ENCODE peak calls at places on chromosomes 3 and 15, in nine cellular contexts. One of them, this sample, is unnamed.

GRCh38 chr3:37546876-37547275 is 314.8 kb upstream of the CTDSPL start:
- DNase-seq in Peyer's patch: no peak
- DNase-seq in esophagus squamous epithelium: no peak
- DNase-seq in ovary: no peak
- DNase-seq in endothelial cell of umbilical vein: no peak
- DNase-seq in A549: peak; percentile 20
- DNase-seq in thyroid gland: no peak
- DNase-seq in heart left ventricle: peak; percentile 68
- DNase-seq in body of pancreas: no peak
- DNase-seq in this sample: no peak

GRCh38 chr3:141798455-141798854 is 35.2 kb downstream of the GRK7 start:
- DNase-seq in body of pancreas: peak; percentile 42
- DNase-seq in ovary: peak; percentile 71
- DNase-seq in Peyer's patch: no peak
- DNase-seq in endothelial cell of umbilical vein: no peak
- DNase-seq in esophagus squamous epithelium: no peak
- DNase-seq in heart left ventricle: no peak
- DNase-seq in thyroid gland: peak; percentile 43
- DNase-seq in A549: no peak
- DNase-seq in this sample: peak; percentile 70

GRCh38 chr3:47851888-47852603 is 49.1 kb downstream of the DHX30 start:
- DNase-seq in esophagus squamous epithelium: no peak
- DNase-seq in ovary: no peak
- DNase-seq in heart left ventricle: no peak
- DNase-seq in body of pancreas: no peak
- DNase-seq in Peyer's patch: no peak
- DNase-seq in endothelial cell of umbilical vein: no peak
- DNase-seq in thyroid gland: no peak
- DNase-seq in A549: no peak
- DNase-seq in this sample: no peak

GRCh38 chr3:58116161-58116955 is 94.4 kb downstream of the DNASE1L3 start:
- DNase-seq in heart left ventricle: no peak
- DNase-seq in body of pancreas: no peak
- DNase-seq in Peyer's patch: peak; percentile 78
- DNase-seq in A549: no peak
- DNase-seq in thyroid gland: peak; percentile 56
- DNase-seq in esophagus squamous epithelium: peak; percentile 27
- DNase-seq in endothelial cell of umbilical vein: peak; percentile 31
- DNase-seq in ovary: no peak
- DNase-seq in this sample: no peak

GRCh38 chr3:81585057-81585456 is 176.4 kb downstream of the GBE1 start:
- DNase-seq in ovary: no peak
- DNase-seq in heart left ventricle: no peak
- DNase-seq in body of pancreas: no peak
- DNase-seq in thyroid gland: no peak
- DNase-seq in Peyer's patch: no peak
- DNase-seq in A549: no peak
- DNase-seq in esophagus squamous epithelium: no peak
- DNase-seq in endothelial cell of umbilical vein: no peak
- DNase-seq in this sample: no peak

GRCh38 chr3:153287017-153287416 is 125.0 kb downstream of the RAP2B start:
- DNase-seq in esophagus squamous epithelium: no peak
- DNase-seq in heart left ventricle: no peak
- DNase-seq in A549: no peak
- DNase-seq in endothelial cell of umbilical vein: no peak
- DNase-seq in ovary: no peak
- DNase-seq in Peyer's patch: no peak
- DNase-seq in body of pancreas: no peak
- DNase-seq in thyroid gland: no peak
- DNase-seq in this sample: no peak

GRCh38 chr15:55694652-55695150 is 48.3 kb downstream of the PRTG start:
- DNase-seq in A549: peak; percentile 41
- DNase-seq in endothelial cell of umbilical vein: peak; percentile 28
- DNase-seq in esophagus squamous epithelium: no peak
- DNase-seq in ovary: no peak
- DNase-seq in body of pancreas: no peak
- DNase-seq in Peyer's patch: no peak
- DNase-seq in thyroid gland: no peak
- DNase-seq in heart left ventricle: no peak
- DNase-seq in this sample: no peak

GRCh38 chr3:128316456-128316855 is 150.2 kb downstream of the DNAJB8 start:
- DNase-seq in esophagus squamous epithelium: no peak
- DNase-seq in endothelial cell of umbilical vein: no peak
- DNase-seq in thyroid gland: no peak
- DNase-seq in ovary: peak; percentile 65
- DNase-seq in A549: no peak
- DNase-seq in body of pancreas: peak; percentile 49
- DNase-seq in Peyer's patch: peak; percentile 45
- DNase-seq in heart left ventricle: no peak
- DNase-seq in this sample: peak; percentile 70

GRCh38 chr3:46110701-46111493 is 83.6 kb upstream of the XCR1 start:
- DNase-seq in thyroid gland: peak; percentile 21
- DNase-seq in esophagus squamous epithelium: no peak
- DNase-seq in ovary: no peak
- DNase-seq in endothelial cell of umbilical vein: no peak
- DNase-seq in A549: peak; percentile 42
- DNase-seq in heart left ventricle: peak; percentile 48
- DNase-seq in body of pancreas: peak; percentile 47
- DNase-seq in Peyer's patch: no peak
- DNase-seq in this sample: no peak

GRCh38 chr3:14204605-14205284 is 26.1 kb downstream of the LSM3 start:
- DNase-seq in esophagus squamous epithelium: no peak
- DNase-seq in body of pancreas: peak; percentile 34
- DNase-seq in A549: no peak
- DNase-seq in thyroid gland: peak; percentile 62
- DNase-seq in heart left ventricle: no peak
- DNase-seq in ovary: no peak
- DNase-seq in endothelial cell of umbilical vein: peak; percentile 14
- DNase-seq in Peyer's patch: no peak
- DNase-seq in this sample: no peak

GRCh38 chr3:14200841-14201240 is 22.2 kb downstream of the LSM3 start:
- DNase-seq in esophagus squamous epithelium: no peak
- DNase-seq in Peyer's patch: no peak
- DNase-seq in A549: no peak
- DNase-seq in endothelial cell of umbilical vein: peak; percentile 35
- DNase-seq in thyroid gland: no peak
- DNase-seq in heart left ventricle: no peak
- DNase-seq in body of pancreas: no peak
- DNase-seq in ovary: no peak
- DNase-seq in this sample: no peak

GRCh38 chr3:14201881-14202684 is 23.5 kb downstream of the LSM3 start:
- DNase-seq in thyroid gland: no peak
- DNase-seq in endothelial cell of umbilical vein: no peak
- DNase-seq in body of pancreas: peak; percentile 25
- DNase-seq in Peyer's patch: no peak
- DNase-seq in esophagus squamous epithelium: no peak
- DNase-seq in heart left ventricle: no peak
- DNase-seq in ovary: no peak
- DNase-seq in A549: no peak
- DNase-seq in this sample: no peak

GRCh38 chr3:14202874-14203520 is 24.4 kb downstream of the LSM3 start:
- DNase-seq in A549: no peak
- DNase-seq in thyroid gland: no peak
- DNase-seq in esophagus squamous epithelium: no peak
- DNase-seq in ovary: no peak
- DNase-seq in Peyer's patch: no peak
- DNase-seq in heart left ventricle: no peak
- DNase-seq in body of pancreas: no peak
- DNase-seq in endothelial cell of umbilical vein: no peak
- DNase-seq in this sample: no peak

DNA sequence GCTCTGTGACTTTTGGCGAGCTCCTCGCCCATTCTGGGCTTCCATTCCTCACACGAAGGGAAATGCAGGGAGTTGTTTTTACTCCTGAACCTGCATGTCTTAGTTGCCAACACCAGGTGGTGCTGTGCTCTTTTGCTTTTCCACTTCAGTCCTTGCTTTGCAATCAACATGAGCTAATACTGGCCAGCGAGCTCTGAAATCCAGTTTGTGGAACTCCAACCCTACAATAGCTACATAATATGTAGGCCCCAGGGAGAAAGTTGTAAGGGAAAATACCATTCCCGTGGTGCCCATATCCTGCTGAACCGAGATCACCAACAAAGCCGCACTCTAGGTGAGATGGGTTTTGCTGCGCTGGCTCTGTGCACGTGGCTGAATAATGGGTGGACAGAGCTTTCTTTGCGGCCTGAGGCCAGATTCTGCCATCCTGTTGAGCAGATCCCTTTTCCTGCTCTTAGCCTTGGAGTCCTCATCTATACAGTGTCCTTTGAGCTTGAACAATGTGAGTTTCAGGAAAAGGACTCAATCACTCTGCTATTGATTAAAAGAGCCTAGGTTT is 25.0 kb downstream of the LSM3 start:
- DNase-seq in esophagus squamous epithelium: no peak
- DNase-seq in Peyer's patch: no peak
- DNase-seq in thyroid gland: peak; percentile 74
- DNase-seq in ovary: peak; percentile 74
- DNase-seq in A549: peak; percentile 79
- DNase-seq in endothelial cell of umbilical vein: peak; percentile 72
- DNase-seq in body of pancreas: peak; percentile 71
- DNase-seq in heart left ventricle: peak; percentile 58
- DNase-seq in this sample: peak; percentile 79
- H3K27ac ChIP-seq in esophagus squamous epithelium: peak overlapping the region; percentile 2
- H3K27ac ChIP-seq in Peyer's patch: no peak overlapping the region
- H3K27ac ChIP-seq in thyroid gland: peak overlapping the region; percentile 81
- H3K27ac ChIP-seq in ovary: peak overlapping the region; percentile 3
- H3K27ac ChIP-seq in A549: no peak overlapping the region
- H3K27ac ChIP-seq in endothelial cell of umbilical vein: no peak overlapping the region
- H3K27ac ChIP-seq in body of pancreas: peak overlapping the region; percentile 60
- H3K27ac ChIP-seq in heart left ventricle: no peak overlapping the region
- H3K27ac ChIP-seq in this sample: no peak overlapping the region

GRCh38 chr3:52695798-52696649 is 9.6 kb downstream of the GLT8D1 start:
- DNase-seq in ovary: no peak
- DNase-seq in heart left ventricle: no peak
- DNase-seq in endothelial cell of umbilical vein: no peak
- DNase-seq in esophagus squamous epithelium: no peak
- DNase-seq in A549: no peak
- DNase-seq in body of pancreas: no peak
- DNase-seq in thyroid gland: no peak
- DNase-seq in Peyer's patch: no peak
- DNase-seq in this sample: no peak
- TF ChIP-seq POLR2A in ovary: no peak
- TF ChIP-seq POLR2A in heart left ventricle: no peak
- TF ChIP-seq POLR2A in endothelial cell of umbilical vein: no peak
- TF ChIP-seq POLR2A in esophagus squamous epithelium: no peak
- TF ChIP-seq POLR2A in A549: no peak
- TF ChIP-seq POLR2A in body of pancreas: no peak
- TF ChIP-seq POLR2A in thyroid gland: no peak
- TF ChIP-seq POLR2A in Peyer's patch: no peak
- TF ChIP-seq POLR2A in this sample: no peak

DNA sequence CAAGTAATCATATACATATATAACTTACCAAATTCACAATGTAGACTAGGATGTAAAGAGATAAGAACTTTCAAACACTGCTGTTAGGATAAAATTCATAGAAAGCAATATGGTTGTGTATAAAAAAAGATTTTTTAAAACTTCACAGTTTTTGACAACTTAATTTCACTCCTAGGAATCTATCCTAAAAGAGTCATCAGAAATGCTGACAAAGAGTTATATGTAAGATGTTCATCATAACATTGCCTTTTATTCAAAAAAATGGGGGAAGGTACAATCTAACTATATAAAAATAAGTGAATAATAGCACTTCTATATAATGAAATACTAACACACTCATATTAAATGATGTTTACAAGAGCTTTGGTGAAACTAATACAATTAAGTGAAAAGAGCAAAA is 4.3 kb upstream of the CLDN18 start:
- DNase-seq in Peyer's patch: no peak
- DNase-seq in endothelial cell of umbilical vein: no peak
- DNase-seq in thyroid gland: no peak
- DNase-seq in heart left ventricle: no peak
- DNase-seq in body of pancreas: no peak
- DNase-seq in esophagus squamous epithelium: no peak
- DNase-seq in A549: no peak
- DNase-seq in ovary: no peak
- DNase-seq in this sample: no peak
- H3K27ac ChIP-seq in Peyer's patch: no peak overlapping the region
- H3K27ac ChIP-seq in endothelial cell of umbilical vein: no peak overlapping the region
- H3K27ac ChIP-seq in thyroid gland: no peak overlapping the region
- H3K27ac ChIP-seq in heart left ventricle: no peak overlapping the region
- H3K27ac ChIP-seq in body of pancreas: no peak overlapping the region
- H3K27ac ChIP-seq in esophagus squamous epithelium: no peak overlapping the region
- H3K27ac ChIP-seq in A549: no peak overlapping the region
- H3K27ac ChIP-seq in ovary: no peak overlapping the region
- H3K27ac ChIP-seq in this sample: no peak overlapping the region

GRCh38 chr15:88621789-88622604 is 857 bp downstream of the AEN start:
- DNase-seq in heart left ventricle: no peak
- DNase-seq in ovary: no peak
- DNase-seq in endothelial cell of umbilical vein: peak; percentile 40
- DNase-seq in Peyer's patch: peak; percentile 65
- DNase-seq in thyroid gland: no peak
- DNase-seq in A549: peak; percentile 45
- DNase-seq in body of pancreas: no peak
- DNase-seq in esophagus squamous epithelium: no peak
- DNase-seq in this sample: no peak
- TF ChIP-seq POLR2A in heart left ventricle: no peak
- TF ChIP-seq POLR2A in ovary: no peak
- TF ChIP-seq POLR2A in endothelial cell of umbilical vein: no peak
- TF ChIP-seq POLR2A in Peyer's patch: no peak
- TF ChIP-seq POLR2A in thyroid gland: no peak
- TF ChIP-seq POLR2A in A549: no peak
- TF ChIP-seq POLR2A in body of pancreas: no peak
- TF ChIP-seq POLR2A in esophagus squamous epithelium: no peak
- TF ChIP-seq POLR2A in this sample: no peak